ENCODE peak calls at places on chromosomes 3 and 15, in seven cellular contexts. One of them, this sample, is unnamed.

GRCh38 chr15:85751731-85752421 is 42.8 kb downstream of the KLHL25 start:
- DNase-seq in endothelial cell: no peak
- DNase-seq in ascending aorta: no peak
- DNase-seq in neural crest cell: peak
- DNase-seq in suprapubic skin: peak
- DNase-seq in H9: peak
- DNase-seq in hepatocyte: no peak
- DNase-seq in this sample: no peak

GRCh38 chr15:58771621-58772235 is 626 bp downstream of the MINDY2 start:
- DNase-seq in endothelial cell: no peak
- DNase-seq in ascending aorta: no peak
- DNase-seq in neural crest cell: peak
- DNase-seq in suprapubic skin: no peak
- DNase-seq in H9: peak
- DNase-seq in hepatocyte: peak
- DNase-seq in this sample: peak

GRCh38 chr15:74531144-74531811 is 9.7 kb upstream of the ARID3B start:
- DNase-seq in endothelial cell: no peak
- DNase-seq in ascending aorta: no peak
- DNase-seq in neural crest cell: no peak
- DNase-seq in suprapubic skin: no peak
- DNase-seq in H9: peak
- DNase-seq in hepatocyte: peak
- DNase-seq in this sample: no peak

GRCh38 chr3:52218454-52218853 is 7.0 kb downstream of the TLR9 start:
- DNase-seq in endothelial cell: no peak
- DNase-seq in ascending aorta: no peak
- DNase-seq in neural crest cell: no peak
- DNase-seq in suprapubic skin: no peak
- DNase-seq in H9: no peak
- DNase-seq in hepatocyte: no peak
- DNase-seq in this sample: no peak

GRCh38 chr3:171867976-171868375 is 24.8 kb downstream of the TMEM212 start:
- DNase-seq in endothelial cell: no peak
- DNase-seq in ascending aorta: no peak
- DNase-seq in neural crest cell: no peak
- DNase-seq in suprapubic skin: no peak
- DNase-seq in H9: no peak
- DNase-seq in hepatocyte: no peak
- DNase-seq in this sample: no peak

GRCh38 chr15:49060710-49061483 is 14.7 kb upstream of the SECISBP2L start:
- DNase-seq in endothelial cell: no peak
- DNase-seq in ascending aorta: no peak
- DNase-seq in neural crest cell: no peak
- DNase-seq in suprapubic skin: no peak
- DNase-seq in H9: no peak
- DNase-seq in hepatocyte: no peak
- DNase-seq in this sample: no peak

GRCh38 chr3:108292905-108293328 is 3.4 kb upstream of the HHLA2 start:
- DNase-seq in endothelial cell: no peak
- DNase-seq in ascending aorta: no peak
- DNase-seq in neural crest cell: no peak
- DNase-seq in suprapubic skin: no peak
- DNase-seq in H9: no peak
- DNase-seq in hepatocyte: no peak
- DNase-seq in this sample: peak

GRCh38 chr3:37477275-37477674 is 302.9 kb upstream of the LRRFIP2 start:
- DNase-seq in endothelial cell: no peak
- DNase-seq in ascending aorta: no peak
- DNase-seq in neural crest cell: no peak
- DNase-seq in suprapubic skin: no peak
- DNase-seq in H9: no peak
- DNase-seq in hepatocyte: no peak
- DNase-seq in this sample: no peak

GRCh38 chr15:92323480-92323879 is 70.2 kb upstream of the ST8SIA2 start:
- DNase-seq in endothelial cell: no peak
- DNase-seq in ascending aorta: no peak
- DNase-seq in neural crest cell: no peak
- DNase-seq in suprapubic skin: no peak
- DNase-seq in H9: no peak
- DNase-seq in hepatocyte: no peak
- DNase-seq in this sample: no peak

GRCh38 chr3:44055951-44056350 is 185.7 kb upstream of the TOPAZ1 start:
- DNase-seq in endothelial cell: no peak
- DNase-seq in ascending aorta: no peak
- DNase-seq in neural crest cell: no peak
- DNase-seq in suprapubic skin: no peak
- DNase-seq in H9: no peak
- DNase-seq in hepatocyte: no peak
- DNase-seq in this sample: no peak

GRCh38 chr3:67558429-67558828 is 96.0 kb downstream of the SUCLG2 start:
- DNase-seq in endothelial cell: no peak
- DNase-seq in ascending aorta: no peak
- DNase-seq in neural crest cell: no peak
- DNase-seq in suprapubic skin: no peak
- DNase-seq in H9: no peak
- DNase-seq in hepatocyte: no peak
- DNase-seq in this sample: no peak

GRCh38 chr3:147655236-147655635 is 246.1 kb downstream of the ZIC1 start:
- DNase-seq in endothelial cell: no peak
- DNase-seq in ascending aorta: no peak
- DNase-seq in neural crest cell: no peak
- DNase-seq in suprapubic skin: no peak
- DNase-seq in H9: no peak
- DNase-seq in hepatocyte: no peak
- DNase-seq in this sample: no peak

GRCh38 chr3:61922118-61922517 is 360.7 kb downstream of the PTPRG start:
- DNase-seq in endothelial cell: no peak
- DNase-seq in ascending aorta: no peak
- DNase-seq in neural crest cell: no peak
- DNase-seq in suprapubic skin: no peak
- DNase-seq in H9: no peak
- DNase-seq in hepatocyte: no peak
- DNase-seq in this sample: no peak

GRCh38 chr3:31157028-31157694 is 262.7 kb upstream of the GADL1 start:
- DNase-seq in endothelial cell: no peak
- DNase-seq in ascending aorta: no peak
- DNase-seq in neural crest cell: no peak
- DNase-seq in suprapubic skin: no peak
- DNase-seq in H9: no peak
- DNase-seq in hepatocyte: no peak
- DNase-seq in this sample: no peak

GRCh38 chr3:52788890-52789745 is 5.5 kb upstream of the ITIH3 start:
- DNase-seq in endothelial cell: no peak
- DNase-seq in ascending aorta: no peak
- DNase-seq in neural crest cell: no peak
- DNase-seq in suprapubic skin: no peak
- DNase-seq in H9: no peak
- DNase-seq in hepatocyte: no peak
- DNase-seq in this sample: no peak

GRCh38 chr3:128424508-128425069 is 42.1 kb downstream of the DNAJB8 start:
- DNase-seq in endothelial cell: no peak
- DNase-seq in ascending aorta: no peak
- DNase-seq in neural crest cell: no peak
- DNase-seq in suprapubic skin: no peak
- DNase-seq in H9: no peak
- DNase-seq in hepatocyte: no peak
- DNase-seq in this sample: no peak

GRCh38 chr3:111103807-111104206 is 32.2 kb downstream of the NECTIN3 start:
- DNase-seq in endothelial cell: no peak
- DNase-seq in ascending aorta: no peak
- DNase-seq in neural crest cell: no peak
- DNase-seq in suprapubic skin: no peak
- DNase-seq in H9: no peak
- DNase-seq in hepatocyte: no peak
- DNase-seq in this sample: no peak

GRCh38 chr15:71651750-71652186 is 158.6 kb upstream of the NR2E3 start:
- DNase-seq in endothelial cell: peak
- DNase-seq in ascending aorta: no peak
- DNase-seq in neural crest cell: peak
- DNase-seq in suprapubic skin: no peak
- DNase-seq in H9: peak
- DNase-seq in hepatocyte: peak
- DNase-seq in this sample: peak

GRCh38 chr15:82043130-82043673 is 2.6 kb downstream of the MEX3B start:
- DNase-seq in endothelial cell: no peak
- DNase-seq in ascending aorta: no peak
- DNase-seq in neural crest cell: no peak
- DNase-seq in suprapubic skin: no peak
- DNase-seq in H9: peak
- DNase-seq in hepatocyte: no peak
- DNase-seq in this sample: no peak

GRCh38 chr3:169148448-169149348 is 514.8 kb downstream of the MECOM start:
- DNase-seq in endothelial cell: no peak
- DNase-seq in ascending aorta: no peak
- DNase-seq in neural crest cell: no peak
- DNase-seq in suprapubic skin: no peak
- DNase-seq in H9: no peak
- DNase-seq in hepatocyte: no peak
- DNase-seq in this sample: no peak

GRCh38 chr3:107208100-107208499 is 169.1 kb upstream of the CCDC54 start:
- DNase-seq in endothelial cell: no peak
- DNase-seq in ascending aorta: no peak
- DNase-seq in neural crest cell: no peak
- DNase-seq in suprapubic skin: no peak
- DNase-seq in H9: no peak
- DNase-seq in hepatocyte: peak
- DNase-seq in this sample: no peak

GRCh38 chr3:171230857-171231256 is 204.3 kb upstream of the SLC2A2 start:
- DNase-seq in endothelial cell: no peak
- DNase-seq in ascending aorta: no peak
- DNase-seq in neural crest cell: no peak
- DNase-seq in suprapubic skin: no peak
- DNase-seq in H9: no peak
- DNase-seq in hepatocyte: no peak
- DNase-seq in this sample: no peak

GRCh38 chr15:33149919-33150318 is 44.6 kb downstream of the FMN1 start:
- DNase-seq in endothelial cell: no peak
- DNase-seq in ascending aorta: no peak
- DNase-seq in neural crest cell: no peak
- DNase-seq in suprapubic skin: no peak
- DNase-seq in H9: no peak
- DNase-seq in hepatocyte: no peak
- DNase-seq in this sample: no peak

GRCh38 chr3:32873491-32874130 is 55.8 kb downstream of the TRIM71 start:
- DNase-seq in endothelial cell: no peak
- DNase-seq in ascending aorta: no peak
- DNase-seq in neural crest cell: no peak
- DNase-seq in suprapubic skin: no peak
- DNase-seq in H9: peak
- DNase-seq in hepatocyte: no peak
- DNase-seq in this sample: no peak
- TF ChIP-seq CTCF in endothelial cell: no peak
- TF ChIP-seq CTCF in ascending aorta: no peak
- TF ChIP-seq CTCF in neural crest cell: no peak
- TF ChIP-seq CTCF in suprapubic skin: no peak
- TF ChIP-seq CTCF in H9: peak
- TF ChIP-seq CTCF in hepatocyte: no peak
- TF ChIP-seq CTCF in this sample: no peak

DNA sequence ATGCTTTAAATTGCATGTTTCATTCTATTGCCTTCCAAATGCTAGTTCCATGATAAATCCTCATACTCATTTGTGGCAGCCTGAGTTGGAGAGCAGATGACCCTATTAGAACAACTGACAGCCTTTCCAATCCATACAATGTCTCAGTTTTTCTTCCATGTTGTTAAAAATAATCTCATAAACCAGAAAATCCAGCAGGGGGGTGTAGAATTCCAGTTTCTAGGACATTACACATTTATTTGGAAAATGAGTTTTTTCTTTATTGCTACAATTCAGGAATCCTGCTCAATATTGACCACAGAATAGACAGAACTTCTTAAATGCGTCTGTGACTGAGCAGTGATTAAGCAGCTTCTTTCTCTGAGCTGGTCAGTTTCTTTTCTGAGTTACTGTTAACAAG is 174.2 kb upstream of the ATP10A start:
- DNase-seq in endothelial cell: no peak
- DNase-seq in ascending aorta: no peak
- DNase-seq in neural crest cell: no peak
- DNase-seq in suprapubic skin: no peak
- DNase-seq in H9: no peak
- DNase-seq in hepatocyte: no peak
- DNase-seq in this sample: no peak
- TF ChIP-seq CTCF in endothelial cell: no peak
- TF ChIP-seq CTCF in ascending aorta: peak
- TF ChIP-seq CTCF in neural crest cell: peak
- TF ChIP-seq CTCF in suprapubic skin: no peak
- TF ChIP-seq CTCF in H9: no peak
- TF ChIP-seq CTCF in hepatocyte: peak
- TF ChIP-seq CTCF in this sample: no peak

GRCh38 chr3:154022603-154023002 is 98.6 kb upstream of the ARHGEF26 start:
- DNase-seq in endothelial cell: no peak
- DNase-seq in ascending aorta: no peak
- DNase-seq in neural crest cell: no peak
- DNase-seq in suprapubic skin: no peak
- DNase-seq in H9: no peak
- DNase-seq in hepatocyte: no peak
- DNase-seq in this sample: no peak

GRCh38 chr3:154015307-154015706 is 105.9 kb upstream of the ARHGEF26 start:
- DNase-seq in endothelial cell: no peak
- DNase-seq in ascending aorta: no peak
- DNase-seq in neural crest cell: no peak
- DNase-seq in suprapubic skin: no peak
- DNase-seq in H9: no peak
- DNase-seq in hepatocyte: no peak
- DNase-seq in this sample: no peak

GRCh38 chr3:154023148-154023547 is 98.0 kb upstream of the ARHGEF26 start:
- DNase-seq in endothelial cell: no peak
- DNase-seq in ascending aorta: no peak
- DNase-seq in neural crest cell: no peak
- DNase-seq in suprapubic skin: no peak
- DNase-seq in H9: no peak
- DNase-seq in hepatocyte: peak
- DNase-seq in this sample: no peak

DNA sequence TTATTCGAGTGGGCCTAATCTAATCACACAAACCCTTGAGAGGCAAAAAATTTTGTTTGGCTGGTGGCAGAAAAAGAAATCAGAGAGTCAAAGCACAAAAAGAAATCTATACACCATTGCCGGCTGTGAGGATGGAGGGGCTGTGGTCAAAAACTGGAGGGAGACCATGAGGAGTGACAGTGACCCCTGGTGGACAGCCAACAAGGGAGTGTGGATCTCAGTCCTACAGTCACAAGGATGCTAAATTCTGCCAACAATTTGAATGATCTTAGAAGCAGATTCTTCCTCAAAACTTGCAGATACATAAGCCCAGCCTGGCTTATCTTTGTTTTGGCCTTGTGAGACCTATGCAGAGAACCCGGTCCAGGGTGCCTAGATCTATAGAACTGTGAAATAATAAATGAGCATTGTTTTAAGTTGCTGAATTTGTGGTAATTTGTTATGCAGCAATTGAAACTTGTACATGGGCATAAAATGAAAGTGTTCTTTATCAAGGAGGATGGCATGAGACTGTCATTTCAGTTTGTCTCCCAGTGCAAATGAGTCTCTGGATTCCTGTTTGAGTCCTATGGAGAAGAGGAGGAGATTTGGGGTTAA is 103.0 kb upstream of the ARHGEF26 start:
- DNase-seq in endothelial cell: peak
- DNase-seq in ascending aorta: no peak
- DNase-seq in neural crest cell: peak
- DNase-seq in suprapubic skin: no peak
- DNase-seq in H9: peak
- DNase-seq in hepatocyte: peak
- DNase-seq in this sample: peak
- TF ChIP-seq CTCF in endothelial cell: peak
- TF ChIP-seq CTCF in ascending aorta: no peak
- TF ChIP-seq CTCF in neural crest cell: peak
- TF ChIP-seq CTCF in suprapubic skin: no peak
- TF ChIP-seq CTCF in H9: peak
- TF ChIP-seq CTCF in hepatocyte: peak
- TF ChIP-seq CTCF in this sample: peak

GRCh38 chr3:178189854-178190253 is 346.4 kb upstream of the KCNMB2 start:
- DNase-seq in endothelial cell: no peak
- DNase-seq in ascending aorta: no peak
- DNase-seq in neural crest cell: no peak
- DNase-seq in suprapubic skin: no peak
- DNase-seq in H9: no peak
- DNase-seq in hepatocyte: no peak
- DNase-seq in this sample: no peak
- TF ChIP-seq CTCF in endothelial cell: no peak
- TF ChIP-seq CTCF in ascending aorta: no peak
- TF ChIP-seq CTCF in neural crest cell: no peak
- TF ChIP-seq CTCF in suprapubic skin: no peak
- TF ChIP-seq CTCF in H9: no peak
- TF ChIP-seq CTCF in hepatocyte: no peak
- TF ChIP-seq CTCF in this sample: no peak

This sample was measured in GM20000.